ENCODE peak calls at places on chromosome 12, in four cellular contexts. U is CD4-positive, alpha-beta memory T cell; P is breast epithelium; T is aorta. N is an unnamed sample.

GRCh38 chr12:76785407-76785806 is 21.5 kb downstream of the ZDHHC17 start:
- DNase-seq in T (no peak), U (no peak), P (no peak), N (no peak)

GRCh38 chr12:46154221-46154975 is 114.4 kb downstream of the SLC38A1 start:
- DNase-seq in P (no peak), U (no peak), T (no peak), N (no peak)

GRCh38 chr12:19895609-19896008 is 456.3 kb downstream of the AEBP2 start:
- DNase-seq in P (no peak), T (no peak), U (no peak), N (no peak)

GRCh38 chr12:4621511-4621910 is 27.3 kb downstream of the AKAP3 start:
- DNase-seq in U (no peak), P (no peak), T (no peak), N (no peak)

GRCh38 chr12:94208433-94208921 is 60.1 kb downstream of the PLXNC1 start:
- DNase-seq in P (no peak), U (no peak), T (no peak), N (no peak)

GRCh38 chr12:49476091-49476490 is 62.7 kb upstream of the KCNH3 start:
- DNase-seq in P (no peak), U (no peak), T (no peak), N (no peak)

GRCh38 chr12:43937947-43938346 is 102.1 kb downstream of the TMEM117 start:
- DNase-seq in T (no peak), U (no peak), P (no peak), N (no peak)

GRCh38 chr12:123076604-123077297 is 74.1 kb downstream of the PITPNM2 start:
- DNase-seq in U (peak), T (no peak), P (no peak), N (no peak)

GRCh38 chr12:48986720-48987291 is 8.7 kb downstream of the WNT1 start:
- DNase-seq in U (no peak), T (no peak), P (no peak), N (no peak)

GRCh38 chr12:53205747-53206146 is 1.3 kb downstream of the ITGB7 start:
- DNase-seq in U (no peak), T (peak), P (no peak), N (no peak)

GRCh38 chr12:118315821-118316220 is 56.9 kb downstream of the TAOK3 start:
- DNase-seq in T (no peak), P (no peak), U (no peak), N (no peak)

GRCh38 chr12:63306476-63306875 is 155.5 kb upstream of the AVPR1A start:
- DNase-seq in U (no peak), T (no peak), P (no peak), N (no peak)

GRCh38 chr12:1800646-1801284 is 19.6 kb upstream of the LRTM2 start:
- DNase-seq in T (peak), U (no peak), P (no peak), N (no peak)

GRCh38 chr12:2614341-2614740 is 180.4 kb upstream of the FKBP4 start:
- DNase-seq in T (peak), P (no peak), U (no peak), N (no peak)

GRCh38 chr12:109934026-109934425 is 34.0 kb downstream of the TCHP start:
- DNase-seq in T (no peak), P (no peak), U (peak), N (no peak)

GRCh38 chr12:78887008-78887407 is 22.4 kb downstream of the SYT1 start:
- DNase-seq in U (no peak), P (no peak), T (no peak), N (no peak)

GRCh38 chr12:15336772-15337553 is 14.7 kb downstream of the PTPRO start:
- DNase-seq in U (no peak), T (no peak), P (no peak), N (no peak)

GRCh38 chr12:119902084-119902509 is 25.0 kb upstream of the CIT start:
- DNase-seq in U (peak), P (no peak), T (peak), N (peak)

GRCh38 chr12:132014092-132014914 is 64.6 kb downstream of the EP400 start:
- DNase-seq in T (no peak), P (no peak), U (no peak), N (no peak)

GRCh38 chr12:16828891-16829290 is 222.9 kb upstream of the LMO3 start:
- DNase-seq in U (no peak), P (no peak), T (no peak), N (no peak)

GRCh38 chr12:105168006-105168405 is 60.5 kb downstream of the WASHC4 start:
- DNase-seq in P (no peak), U (no peak), T (no peak), N (no peak)

GRCh38 chr12:33187409-33187808 is 252.2 kb downstream of the SYT10 start:
- DNase-seq in U (no peak), P (no peak), T (no peak), N (no peak)

GRCh38 chr12:66903782-66904396 is 225.0 kb upstream of the GRIP1 start:
- DNase-seq in P (no peak), T (no peak), U (peak), N (no peak)

GRCh38 chr12:71639341-71639760 is 24.3 kb downstream of the ZFC3H1 start:
- DNase-seq in T (no peak), P (no peak), U (no peak), N (no peak)

GRCh38 chr12:51156366-51156765 is 16.6 kb downstream of the TFCP2 start:
- DNase-seq in U (no peak), T (no peak), P (no peak), N (no peak)

GRCh38 chr12:29752121-29752520 is 31.6 kb downstream of the TMTC1 start:
- DNase-seq in U (no peak), P (no peak), T (no peak), N (no peak)

GRCh38 chr12:122871851-122872785 is 23.8 kb downstream of the VPS37B start:
- DNase-seq in U (peak), P (no peak), T (peak), N (no peak)

GRCh38 chr12:92114834-92115233 is 30.8 kb downstream of the BTG1 start:
- DNase-seq in U (no peak), T (no peak), P (no peak), N (no peak)

GRCh38 chr12:28059678-28060077 is 87.1 kb upstream of the PTHLH start:
- DNase-seq in P (no peak), T (no peak), U (no peak), N (no peak)

GRCh38 chr12:132289356-132290202 is 39.8 kb downstream of the GALNT9 start:
- DNase-seq in T (peak), P (no peak), U (no peak), N (no peak)

GRCh38 chr12:50686976-50687375 is 76.9 kb upstream of the ATF1 start:
- DNase-seq in P (no peak), T (no peak), U (no peak), N (no peak)

GRCh38 chr12:58425481-58426392 is 484.4 kb downstream of the ATP23 start:
- DNase-seq in T (peak), P (no peak), U (peak), N (no peak)

GRCh38 chr12:62865860-62866407 is 69.0 kb downstream of the PPM1H start:
- DNase-seq in P (no peak), U (no peak), T (no peak), N (no peak)

GRCh38 chr12:130572553-130572952 is 143.5 kb downstream of the RIMBP2 start:
- DNase-seq in T (no peak), U (no peak), P (no peak), N (no peak)

GRCh38 chr12:98498635-98499034 is 16.8 kb upstream of the TMPO start:
- DNase-seq in T (no peak), U (no peak), P (no peak), N (no peak)

GRCh38 chr12:98503343-98503592 is 12.1 kb upstream of the TMPO start:
- DNase-seq in T (peak), P (peak), U (peak), N (peak)

GRCh38 chr12:98504368-98504617 is 11.1 kb upstream of the TMPO start:
- DNase-seq in U (no peak), T (no peak), P (no peak), N (no peak)

GRCh38 chr12:98503593-98504367 is 11.6 kb upstream of the TMPO start:
- DNase-seq in T (peak), U (peak), P (peak), N (peak)

DNA sequence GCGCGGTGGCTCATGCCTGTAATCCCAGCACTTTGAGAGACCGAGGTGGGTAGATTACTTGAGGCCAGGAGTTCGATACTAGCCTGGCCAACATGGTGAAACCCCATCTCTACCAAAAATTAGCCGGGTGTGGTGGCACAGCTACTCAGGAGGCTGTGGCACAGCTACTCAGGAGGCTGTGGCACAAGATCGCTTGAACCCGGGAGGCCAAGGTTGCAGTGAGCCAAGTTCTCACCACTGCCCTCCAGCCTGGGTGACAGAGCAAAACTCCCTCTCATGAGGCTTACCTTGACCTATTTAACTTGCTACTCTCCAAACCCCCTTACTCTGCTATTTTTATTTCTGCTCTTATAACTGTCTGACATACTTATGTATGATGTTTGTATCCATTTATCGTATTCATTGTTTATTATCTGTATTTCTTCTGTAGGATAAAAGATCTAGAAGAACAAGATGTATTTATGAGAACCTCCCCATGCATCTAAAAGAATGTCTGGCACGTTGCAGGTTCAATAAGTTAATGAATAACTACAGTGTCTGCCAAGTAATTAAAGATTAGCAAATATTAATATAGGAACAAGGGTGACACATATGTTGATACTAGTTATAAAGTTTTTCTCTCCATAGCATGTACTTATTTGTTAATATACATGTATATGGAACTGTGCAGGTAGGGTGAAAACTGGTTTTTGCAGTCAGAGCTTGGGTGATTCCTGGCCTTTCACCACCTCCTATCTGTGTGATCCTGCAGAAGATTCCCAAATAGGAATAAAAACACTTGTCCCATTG is 15.5 kb upstream of the TMPO start:
- DNase-seq in T (no peak), U (no peak), P (no peak), N (no peak)
- H3K27ac ChIP-seq in T (no peak), U (no peak), P (no peak), N (no peak)

DNA sequence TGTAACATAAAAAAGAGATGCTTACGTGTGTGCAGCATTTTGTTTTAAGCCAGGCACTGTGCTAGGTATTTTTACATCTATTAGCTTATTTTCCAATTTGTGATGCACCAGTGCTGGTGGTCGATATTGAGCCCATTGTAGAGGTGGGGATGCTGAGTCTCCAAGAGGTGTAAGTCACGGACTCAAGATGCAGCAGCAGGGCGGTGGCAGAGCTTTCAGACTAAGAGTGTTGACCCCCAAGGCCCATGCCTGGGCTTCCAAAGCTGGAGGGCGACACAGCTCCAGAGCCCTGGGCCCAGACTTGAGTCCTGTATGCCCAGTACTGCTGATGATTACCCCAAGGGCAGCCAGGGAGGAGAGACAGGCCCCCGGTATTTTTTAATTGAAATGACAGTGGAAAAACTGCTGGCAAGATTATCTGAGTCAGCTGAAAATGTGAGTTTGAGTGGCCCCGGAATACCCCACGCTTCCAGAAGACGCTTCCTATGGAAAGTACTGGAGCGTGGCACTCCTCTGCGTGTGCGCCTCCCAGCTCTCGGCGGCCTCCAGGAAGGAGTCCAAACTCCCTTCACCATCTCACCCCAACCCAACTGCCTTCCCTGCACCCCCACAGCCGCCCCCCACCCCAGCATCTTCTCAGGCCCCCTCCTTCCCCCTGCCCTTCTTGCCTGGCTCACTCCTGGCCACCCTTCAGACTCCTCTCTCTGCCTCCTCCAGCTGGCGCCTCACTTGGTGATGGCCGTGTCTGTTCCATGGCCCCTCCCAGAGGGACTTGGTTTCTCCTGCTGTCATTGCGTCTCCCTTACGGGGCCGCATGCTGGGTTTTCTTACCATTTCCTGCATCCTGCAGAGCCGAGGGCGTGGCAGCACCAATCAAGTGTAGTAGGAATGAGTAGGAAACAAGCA is 40.7 kb downstream of the ELK3 start:
- DNase-seq in T (no peak), U (no peak), P (no peak), N (no peak)
- H3K27ac ChIP-seq in T (peak), U (peak), P (peak), N (peak)

GRCh38 chr12:65868133-65868705 is 43.9 kb downstream of the HMGA2 start:
- DNase-seq in U (no peak), T (no peak), P (no peak), N (no peak)

GRCh38 chr12:65867428-65867827 is 43.1 kb downstream of the HMGA2 start:
- DNase-seq in P (no peak), T (no peak), U (no peak), N (no peak)

GRCh38 chr12:65868878-65869277 is 44.6 kb downstream of the HMGA2 start:
- DNase-seq in P (no peak), U (no peak), T (no peak), N (no peak)

GRCh38 chr12:65875635-65876034 is 51.4 kb downstream of the HMGA2 start:
- DNase-seq in U (no peak), P (no peak), T (no peak), N (no peak)

DNA sequence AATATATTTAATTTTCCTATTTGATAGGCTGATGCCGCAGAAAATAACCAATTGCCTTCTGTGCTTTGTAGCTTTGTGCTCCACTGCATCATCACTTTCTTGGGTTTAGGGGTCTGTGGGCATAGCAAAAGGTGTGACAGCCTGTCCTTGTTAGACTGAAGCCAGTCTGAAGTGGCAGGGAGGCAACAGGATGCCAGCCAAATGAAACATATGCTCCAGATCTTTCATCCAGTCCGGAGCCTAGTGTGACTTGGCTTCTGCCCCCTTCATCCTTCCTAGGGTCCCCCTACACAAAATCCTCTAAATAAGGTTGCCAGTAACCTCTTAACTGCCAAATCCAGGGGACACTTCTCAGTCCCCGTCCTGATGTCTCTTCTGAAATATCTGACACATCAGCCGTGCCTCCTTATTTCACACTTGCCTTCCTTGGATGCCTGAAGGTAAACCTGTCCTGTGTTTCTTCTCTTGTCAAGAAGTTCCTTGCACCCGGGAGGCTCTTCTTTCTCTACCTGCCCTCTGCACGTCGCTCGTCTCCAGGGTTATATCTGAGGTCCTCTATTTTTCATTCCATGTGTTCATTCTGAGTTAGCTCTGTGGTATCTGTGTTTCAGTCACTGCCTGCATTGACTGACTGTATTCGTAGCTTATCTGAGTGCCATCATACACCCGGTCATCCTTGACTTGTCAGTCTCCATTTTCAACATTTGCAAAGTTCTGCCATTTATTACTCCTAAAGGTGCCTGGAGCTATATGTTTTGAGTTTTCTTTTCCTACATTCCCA is 47.8 kb downstream of the HMGA2 start:
- DNase-seq in U (no peak), P (no peak), T (no peak), N (no peak)
- H3K27ac ChIP-seq in U (no peak), P (no peak), T (no peak), N (no peak)

GRCh38 chr12:116378002-116378401 is 100.5 kb upstream of the MED13L start:
- DNase-seq in P (no peak), U (no peak), T (no peak), N (no peak)
- H3K27ac ChIP-seq in P (no peak), U (no peak), T (no peak), N (no peak)

DNA sequence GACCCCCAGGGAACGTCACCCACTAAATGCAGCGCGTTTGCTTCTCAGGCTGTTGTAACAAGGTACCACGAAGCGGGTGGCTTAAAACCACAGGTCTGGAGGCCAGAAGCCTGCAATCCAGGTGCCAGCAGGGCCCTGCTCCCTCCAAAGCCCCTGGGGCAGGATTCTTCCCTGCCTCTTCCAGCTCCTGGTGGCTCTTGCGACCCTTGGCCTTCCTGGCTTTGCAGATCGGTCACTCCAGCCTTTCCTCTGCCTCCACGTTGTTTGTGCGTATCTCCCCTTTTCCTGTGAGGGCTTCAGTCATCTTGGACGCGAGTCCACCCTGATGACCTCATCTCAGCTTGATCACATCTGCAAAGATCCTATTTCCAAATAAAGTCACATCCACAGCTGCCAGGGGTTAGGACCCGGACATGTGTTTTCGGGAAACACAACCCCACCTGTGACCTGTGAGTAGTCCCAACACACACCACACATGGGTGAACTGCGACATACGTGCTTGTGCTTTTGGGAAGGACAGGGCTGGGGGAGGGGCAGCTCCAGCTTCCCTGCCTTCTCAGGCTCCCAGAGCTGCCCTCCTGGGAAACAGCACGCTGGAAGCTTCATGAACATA is 114.5 kb upstream of the NCOR2 start:
- DNase-seq in T (peak), P (no peak), U (no peak), N (no peak)
- H3K27ac ChIP-seq in T (peak), P (peak), U (no peak), N (peak)

GRCh38 chr12:125744201-125744600 is 679.0 kb downstream of the AACS start:
- DNase-seq in P (no peak), U (no peak), T (no peak), N (no peak)

GRCh38 chr12:125742413-125742812 is 677.2 kb downstream of the AACS start:
- DNase-seq in U (no peak), P (no peak), T (no peak), N (no peak)

GRCh38 chr12:125734137-125734536 is 668.9 kb downstream of the AACS start:
- DNase-seq in P (no peak), T (no peak), U (no peak), N (no peak)

GRCh38 chr12:125738211-125738610 is 673.0 kb downstream of the AACS start:
- DNase-seq in U (no peak), P (no peak), T (no peak), N (no peak)
- H3K27ac ChIP-seq in U (no peak), P (no peak), T (no peak), N (no peak)

DNA sequence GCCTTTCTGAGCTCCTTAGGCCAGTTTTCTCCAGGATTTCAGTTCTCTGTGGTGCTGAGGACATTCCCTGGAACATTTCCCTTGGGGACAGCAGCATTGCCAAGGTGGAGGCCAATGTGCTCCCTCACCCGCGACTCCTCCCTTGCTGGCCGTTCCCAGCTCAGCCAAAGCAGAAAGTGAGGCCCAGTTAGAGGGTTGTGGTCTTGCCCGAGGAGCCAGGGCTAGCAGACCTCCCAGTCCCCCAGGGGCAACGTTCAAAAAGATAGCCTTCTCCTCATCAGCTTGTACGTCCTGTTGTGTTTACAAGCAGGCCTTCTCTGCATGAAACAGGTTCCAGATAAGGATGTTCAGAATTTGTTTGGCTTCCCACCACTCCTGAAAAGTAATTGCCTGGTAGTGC is 78.4 kb downstream of the SSPN start:
- DNase-seq in U (no peak), P (no peak), T (peak), N (no peak)
- H3K27ac ChIP-seq in U (no peak), P (peak), T (peak), N (peak)

N was measured in substantia nigra.